ENCODE peak calls at places on chromosomes 1 and 21, in six cellular contexts. N, R, K, B, A and J are unnamed samples. For H3K9me3, the result is how much of the 10 kb centered on the place peaks cover.

GRCh38 chr21:45405271-45405818 is 380 bp downstream of the COL18A1 start:
- DNase-seq in B (no peak), N (peak), A (no peak), R (no peak), K (peak), J (peak)

GRCh38 chr1:199550384-199551067 is 477.0 kb upstream of the NR5A2 start:
- DNase-seq in R (no peak), N (no peak), A (no peak), K (no peak), B (no peak), J (no peak)

GRCh38 chr1:242205622-242206489 is 207.0 kb upstream of the MAP1LC3C start:
- DNase-seq in B (no peak), R (no peak), A (no peak), N (no peak), K (no peak), J (no peak)

GRCh38 chr1:216766633-216767325 is 43.5 kb upstream of the ESRRG start:
- DNase-seq in B (no peak), K (no peak), A (no peak), R (no peak), N (no peak), J (no peak)

GRCh38 chr1:58933599-58933926 is 149.7 kb upstream of the JUN start:
- DNase-seq in R (no peak), A (no peak), N (no peak), B (no peak), K (no peak), J (no peak)

GRCh38 chr1:235250430-235250829 is 77.5 kb downstream of the ARID4B start:
- DNase-seq in A (no peak), N (no peak), B (no peak), R (no peak), K (no peak), J (no peak)

GRCh38 chr1:241323510-241323909 is 33.5 kb downstream of the RGS7 start:
- DNase-seq in N (no peak), K (no peak), B (no peak), A (no peak), R (no peak), J (no peak)

GRCh38 chr21:45575993-45576837 is 34.0 kb upstream of the SLC19A1 start:
- DNase-seq in A (no peak), R (no peak), B (no peak), N (peak), K (no peak), J (peak)

GRCh38 chr1:218025454-218025853 is 259.6 kb upstream of the RRP15 start:
- DNase-seq in N (no peak), B (peak), R (no peak), K (no peak), A (no peak), J (no peak)

GRCh38 chr1:227635596-227635995 is 72.2 kb downstream of the ZNF678 start:
- DNase-seq in R (no peak), B (no peak), A (no peak), K (no peak), N (no peak), J (no peak)
- H3K9me3 ChIP-seq in R (half or more), B (half or more), A (under half), K (under half), N (under half), J (under half)

GRCh38 chr1:23110391-23110790 is 58.3 kb downstream of the LUZP1 start:
- DNase-seq in R (no peak), K (no peak), B (no peak), N (no peak), A (no peak), J (no peak)

GRCh38 chr1:23111600-23112535 is 56.8 kb downstream of the LUZP1 start:
- DNase-seq in R (no peak), B (no peak), K (no peak), A (no peak), N (no peak), J (no peak)

GRCh38 chr1:23103001-23103879 is 65.4 kb downstream of the LUZP1 start:
- DNase-seq in B (no peak), A (peak), K (no peak), R (no peak), N (no peak), J (no peak)

GRCh38 chr1:23114424-23115079 is 54.1 kb downstream of the LUZP1 start:
- DNase-seq in A (no peak), K (no peak), R (no peak), N (no peak), B (no peak), J (no peak)

DNA sequence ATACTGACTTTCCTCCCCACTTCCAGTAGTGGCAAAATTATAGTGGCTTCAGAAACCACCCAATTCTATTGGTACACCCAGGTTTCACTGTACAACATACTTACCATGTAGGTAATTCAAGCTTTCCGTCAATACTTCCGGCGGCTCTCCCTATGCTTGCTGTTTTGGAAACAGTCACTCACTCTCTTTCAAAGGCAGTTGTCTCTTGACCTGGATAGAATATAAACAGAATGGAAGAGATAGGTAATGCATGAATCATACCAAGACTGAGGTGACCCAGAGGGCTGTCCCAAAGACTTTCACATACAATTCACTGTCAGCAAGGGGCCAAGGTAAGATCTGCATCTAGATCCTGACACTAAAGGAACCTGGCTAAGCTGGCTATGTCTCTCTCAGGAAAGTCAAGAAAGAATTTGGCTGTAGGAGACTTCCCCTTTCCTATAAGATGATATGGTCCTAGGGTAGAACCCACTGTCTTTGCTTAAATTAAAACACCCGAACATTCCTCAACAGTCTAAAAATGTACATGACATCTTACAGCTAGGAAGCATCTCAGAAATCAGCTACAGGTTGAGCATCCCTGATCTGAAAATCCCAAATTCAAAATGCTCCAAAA is 59.6 kb downstream of the LUZP1 start:
- DNase-seq in A (peak), K (no peak), B (no peak), R (no peak), N (no peak), J (no peak)
- H3K4me3 ChIP-seq in A (peak), K (no peak), B (no peak), R (no peak), N (no peak), J (no peak)

GRCh38 chr1:161012420-161012819 is 8.5 kb downstream of the F11R start:
- DNase-seq in B (no peak), K (no peak), N (no peak), R (no peak), A (no peak), J (no peak)

GRCh38 chr1:161013591-161014513 is 7.1 kb downstream of the F11R start:
- DNase-seq in A (no peak), R (peak), K (peak), N (peak), B (peak), J (peak)

GRCh38 chr1:161009602-161010211 is 11.2 kb downstream of the F11R start:
- DNase-seq in R (no peak), K (no peak), B (no peak), A (no peak), N (no peak), J (no peak)

GRCh38 chr1:161008857-161009554 is 11.9 kb downstream of the F11R start:
- DNase-seq in K (no peak), B (no peak), N (no peak), A (no peak), R (no peak), J (no peak)

GRCh38 chr1:161013104-161013590 is 7.8 kb downstream of the F11R start:
- DNase-seq in A (no peak), B (no peak), R (no peak), N (no peak), K (no peak), J (no peak)
- H3K27ac ChIP-seq in A (no peak), B (peak), R (peak), N (no peak), K (peak), J (peak)

DNA sequence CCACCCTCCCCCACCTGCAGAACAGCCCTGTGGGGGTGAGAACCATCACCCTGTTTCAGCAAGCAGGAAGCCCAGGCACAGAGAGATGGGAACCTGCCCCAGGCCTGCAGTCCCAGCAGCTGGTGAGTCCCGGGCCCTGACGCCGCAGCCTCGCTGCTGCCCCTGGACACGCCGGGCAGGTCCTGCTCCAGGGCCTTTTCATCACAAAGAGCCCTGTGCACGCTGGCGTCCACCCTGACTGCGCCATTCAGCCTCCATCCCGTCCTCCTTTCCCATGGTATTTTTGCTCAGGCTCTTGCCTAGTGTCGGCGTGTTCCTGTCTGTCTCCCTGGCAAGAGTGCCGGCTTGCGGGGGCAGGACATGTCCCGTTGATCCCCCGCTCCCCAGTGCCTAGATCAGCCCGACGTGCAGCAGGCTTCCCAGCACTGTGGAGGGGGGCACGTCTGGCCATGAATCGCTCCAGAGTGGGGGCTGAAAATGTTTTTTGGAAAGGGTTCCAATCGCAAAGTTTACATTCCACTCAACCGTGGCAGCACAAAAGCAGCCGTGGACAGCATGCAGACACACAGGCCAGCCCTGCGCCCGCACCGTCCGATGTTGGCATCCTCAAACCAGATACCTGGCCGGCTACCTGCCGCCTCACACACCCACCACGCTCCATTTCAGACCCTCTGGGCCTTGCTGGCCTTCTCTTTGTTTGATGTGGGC is 6.3 kb upstream of the TTC34 start:
- DNase-seq in B (no peak), R (no peak), K (no peak), N (no peak), A (no peak), J (no peak)
- H3K9me3 ChIP-seq in B (half or more), R (under half), K (under half), N (under half), A (under half), J (under half)

GRCh38 chr1:157163273-157164127 is 25.3 kb upstream of the ETV3 start:
- DNase-seq in N (peak), A (peak), R (peak), K (peak), B (no peak), J (peak)
- H3K4me3 ChIP-seq in N (no peak), A (no peak), R (no peak), K (no peak), B (no peak), J (no peak)

DNA sequence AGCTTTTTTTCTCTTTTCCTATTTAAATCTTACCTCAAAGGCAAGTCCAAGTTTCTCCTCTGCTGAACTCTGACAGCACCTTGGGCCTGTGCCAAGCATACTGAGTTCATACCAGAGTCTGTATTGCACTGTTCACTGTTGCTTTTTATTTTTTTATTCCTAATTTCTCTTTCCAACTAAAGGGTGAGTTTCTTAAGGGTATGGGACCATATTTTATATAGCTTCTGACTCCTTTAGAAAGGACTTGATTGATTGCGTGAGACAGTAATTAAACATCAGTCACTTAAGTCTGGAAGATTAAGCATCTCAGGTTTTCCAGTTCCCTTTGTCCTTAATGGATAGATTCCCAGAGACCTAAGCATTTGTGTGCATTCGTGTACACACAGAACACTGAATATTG is 69.9 kb downstream of the CACHD1 start:
- DNase-seq in K (peak), N (peak), R (peak), A (no peak), B (no peak), J (peak)
- H3K27ac ChIP-seq in K (peak), N (no peak), R (peak), A (no peak), B (no peak), J (peak)

GRCh38 chr1:208272311-208272710 is 28.1 kb upstream of the PLXNA2 start:
- DNase-seq in K (no peak), B (no peak), N (no peak), A (no peak), R (no peak), J (no peak)

GRCh38 chr1:208270679-208271111 is 26.5 kb upstream of the PLXNA2 start:
- DNase-seq in R (no peak), A (no peak), B (no peak), K (no peak), N (no peak), J (no peak)

GRCh38 chr1:208272713-208273112 is 28.5 kb upstream of the PLXNA2 start:
- DNase-seq in K (no peak), A (no peak), N (no peak), R (no peak), B (no peak), J (no peak)

GRCh38 chr1:208276757-208277435 is 32.7 kb upstream of the PLXNA2 start:
- DNase-seq in K (no peak), A (no peak), R (no peak), B (no peak), N (no peak), J (no peak)

GRCh38 chr1:208273386-208274021 is 29.3 kb upstream of the PLXNA2 start:
- DNase-seq in R (no peak), A (no peak), K (no peak), N (no peak), B (no peak), J (no peak)
- H3K9me3 ChIP-seq in R (under half), A (under half), K (under half), N (under half), B (under half), J (under half)